ENCODE peak calls at places on chromosome 21, in seven cellular contexts. B is mesenteric fat pad; Y is tibial artery; R is WTC11; Q is activated CD4-positive, CD25-positive, alpha-beta regulatory T cell treated with anti-CD3 and anti-CD28 coated beads, Interleukin-2, amount 50 U/mL, for 72 hours; Z is HT1080; H is NCI-H1105 treated with DMSO at 0.1 percent for 48 hours. K is an unnamed sample.

GRCh38 chr21:32122082-32122481 is 156.8 kb downstream of the MIS18A start:
- DNase-seq in B (no peak), Y (no peak), R (no peak), Q (no peak), Z (no peak), H (no peak), K (no peak)

GRCh38 chr21:37087188-37087587 is 14.1 kb downstream of the TTC3 start:
- DNase-seq in B (no peak), Y (no peak), R (no peak), Q (no peak), Z (peak), H (no peak), K (no peak)

GRCh38 chr21:22115746-22116145 is 1117.5 kb downstream of the NCAM2 start:
- DNase-seq in B (no peak), Y (no peak), R (no peak), Q (no peak), Z (no peak), H (no peak), K (no peak)

GRCh38 chr21:29892379-29892778 is 47.4 kb downstream of the GRIK1 start:
- DNase-seq in B (no peak), Y (no peak), R (no peak), Q (no peak), Z (no peak), H (no peak), K (no peak)

GRCh38 chr21:31416465-31416864 is 72.4 kb upstream of the TIAM1 start:
- DNase-seq in B (no peak), Y (no peak), R (no peak), Q (no peak), Z (no peak), H (no peak), K (no peak)

GRCh38 chr21:44368711-44369446 is 15.5 kb downstream of the TRPM2 start:
- DNase-seq in B (peak), Y (no peak), R (peak), Q (peak), Z (no peak), H (no peak), K (peak)

GRCh38 chr21:38359835-38360234 is 103.0 kb downstream of the KCNJ15 start:
- DNase-seq in B (no peak), Y (no peak), R (no peak), Q (no peak), Z (no peak), H (no peak), K (no peak)

GRCh38 chr21:29730281-29730680 is 209.5 kb downstream of the GRIK1 start:
- DNase-seq in B (no peak), Y (no peak), R (no peak), Q (no peak), Z (no peak), H (no peak), K (no peak)

GRCh38 chr21:25901580-25901979 is 166.8 kb downstream of the GABPA start:
- DNase-seq in B (no peak), Y (no peak), R (no peak), Q (no peak), Z (peak), H (peak), K (no peak)

GRCh38 chr21:30268608-30269197 is 14.0 kb downstream of the KRTAP24-1 start:
- DNase-seq in B (no peak), Y (no peak), R (no peak), Q (no peak), Z (peak), H (no peak), K (no peak)

GRCh38 chr21:44944596-44944995 is 4.8 kb downstream of the SLX9 start:
- DNase-seq in B (no peak), Y (peak), R (no peak), Q (no peak), Z (no peak), H (no peak), K (no peak)

GRCh38 chr21:32360401-32360981 is 32.3 kb downstream of the URB1 start:
- DNase-seq in B (no peak), Y (no peak), R (no peak), Q (no peak), Z (no peak), H (peak), K (no peak)

GRCh38 chr21:42262826-42263225 is 43.9 kb downstream of the ABCG1 start:
- DNase-seq in B (no peak), Y (peak), R (no peak), Q (no peak), Z (peak), H (no peak), K (no peak)

K was measured in ecto neural progenitor cell.